ENCODE peak calls at places on chromosomes 16 and 17, in six cellular contexts. S is left ventricle myocardium superior; L is lung; T is activated CD4-positive, alpha-beta T cell treated with anti-CD3 and anti-CD28 coated beads for 36 hours; B is Right ventricle myocardium superior; Z is gastroesophageal sphincter. D is an unnamed sample.

GRCh38 chr17:77613181-77613580 is 345.3 kb upstream of the TNRC6C start:
- ATAC-seq in S (no peak), L (no peak), T (no peak), B (no peak), Z (peak; percentile 57), D (no peak)

GRCh38 chr17:80133626-80133970 is 13.3 kb downstream of the EIF4A3 start:
- ATAC-seq in S (no peak), L (no peak), T (no peak), B (no peak), Z (no peak), D (no peak)

GRCh38 chr16:30838876-30839471 is 52.0 kb upstream of the ZNF629 start:
- ATAC-seq in S (no peak), L (no peak), T (peak; percentile 9), B (no peak), Z (no peak), D (no peak)

GRCh38 chr17:79945591-79946255 is 89.9 kb downstream of the TBC1D16 start:
- ATAC-seq in S (no peak), L (no peak), T (no peak), B (no peak), Z (no peak), D (no peak)

GRCh38 chr17:10046259-10046658 is 141.2 kb upstream of the RCVRN start:
- ATAC-seq in S (no peak), L (no peak), T (no peak), B (no peak), Z (no peak), D (no peak)

GRCh38 chr17:47948706-47949196 is 7.4 kb downstream of the PNPO start:
- ATAC-seq in S (peak; percentile 32), L (peak; percentile 10), T (peak; percentile 29), B (peak; percentile 28), Z (no peak), D (no peak)

GRCh38 chr16:72236866-72237265 is 64.9 kb upstream of the PMFBP1 start:
- ATAC-seq in S (no peak), L (no peak), T (no peak), B (no peak), Z (no peak), D (no peak)

GRCh38 chr17:27413295-27413694 is 43.0 kb upstream of the KSR1 start:
- ATAC-seq in S (no peak), L (no peak), T (no peak), B (no peak), Z (no peak), D (no peak)

GRCh38 chr16:389317-389716 is 7.5 kb upstream of the PGAP6 start:
- ATAC-seq in S (peak; percentile 8), L (no peak), T (no peak), B (peak; percentile 34), Z (no peak), D (no peak)

GRCh38 chr17:82008258-82008940 is 14.3 kb downstream of the CENPX start:
- ATAC-seq in S (no peak), L (no peak), T (no peak), B (no peak), Z (no peak), D (no peak)

GRCh38 chr17:31458829-31459228 is 67.4 kb downstream of the RAB11FIP4 start:
- ATAC-seq in S (no peak), L (no peak), T (no peak), B (no peak), Z (no peak), D (no peak)

GRCh38 chr17:16971458-16972338 is at the start of gene TNFRSF13B:
- ATAC-seq in S (no peak), L (no peak), T (no peak), B (no peak), Z (no peak), D (no peak)

GRCh38 chr17:2058521-2059124 is 3.7 kb downstream of the HIC1 start:
- ATAC-seq in S (peak; percentile 34), L (peak; percentile 48), T (no peak), B (peak; percentile 39), Z (peak; percentile 29), D (no peak)

GRCh38 chr16:79351927-79352326 is 248.6 kb downstream of the MAF start:
- ATAC-seq in S (no peak), L (no peak), T (no peak), B (no peak), Z (no peak), D (no peak)

GRCh38 chr17:40150215-40150614 is 9.9 kb downstream of the CASC3 start:
- ATAC-seq in S (no peak), L (no peak), T (no peak), B (no peak), Z (no peak), D (no peak)

GRCh38 chr17:41823580-41823979 is 10.8 kb downstream of the FKBP10 start:
- ATAC-seq in S (no peak), L (no peak), T (no peak), B (no peak), Z (no peak), D (no peak)

GRCh38 chr17:29645516-29646051 is 22.9 kb upstream of the CORO6 start:
- ATAC-seq in S (peak; percentile 83), L (peak; percentile 63), T (peak; percentile 36), B (peak; percentile 79), Z (peak; percentile 93), D (peak; percentile 45)

GRCh38 chr17:20954794-20955193 is 88.0 kb downstream of the USP22 start:
- ATAC-seq in S (no peak), L (no peak), T (no peak), B (no peak), Z (no peak), D (no peak)

GRCh38 chr17:68054296-68054900 is 18.9 kb downstream of the KPNA2 start:
- ATAC-seq in S (peak; percentile 36), L (peak; percentile 61), T (no peak), B (peak; percentile 36), Z (peak; percentile 66), D (no peak)

GRCh38 chr17:15742921-15743320 is 10.8 kb downstream of the TBC1D26 start:
- ATAC-seq in S (no peak), L (no peak), T (no peak), B (no peak), Z (no peak), D (no peak)

GRCh38 chr17:65684631-65685030 is 123.2 kb upstream of the AXIN2 start:
- ATAC-seq in S (no peak), L (no peak), T (no peak), B (no peak), Z (no peak), D (no peak)

GRCh38 chr17:75486951-75487350 is 28.4 kb downstream of the CASKIN2 start:
- ATAC-seq in S (no peak), L (no peak), T (no peak), B (no peak), Z (no peak), D (peak; percentile 16)

GRCh38 chr16:48081656-48082055 is 74.1 kb downstream of the ABCC12 start:
- ATAC-seq in S (no peak), L (no peak), T (no peak), B (no peak), Z (no peak), D (no peak)

GRCh38 chr17:49390548-49391324 is 23.9 kb downstream of the PHB1 start:
- ATAC-seq in S (peak; percentile 53), L (no peak), T (no peak), B (peak; percentile 57), Z (no peak), D (peak; percentile 25)